ENCODE peak calls at places on chromosomes 11 and 22, in seven cellular contexts. One of them, this sample, is unnamed.

GRCh38 chr11:76621866-76622265 is 48.7 kb downstream of the LRRC32 start:
- DNase-seq in AG20443: no peak
- DNase-seq in ecto neural progenitor cell: no peak
- DNase-seq in SK-MEL-5: no peak
- DNase-seq in H7: no peak
- DNase-seq in IMR-90: peak; percentile 33
- DNase-seq in stimulated activated CD8-positive, alpha-beta memory T cell treated with anti-CD3 and anti-CD28 coated beads, Interleukin-7, amount 100 ng/mL, for 24 hours: no peak
- DNase-seq in this sample: no peak

GRCh38 chr11:16460508-16460907 is 104.2 kb upstream of the SOX6 start:
- DNase-seq in IMR-90: no peak
- DNase-seq in stimulated activated CD8-positive, alpha-beta memory T cell treated with anti-CD3 and anti-CD28 coated beads, Interleukin-7, amount 100 ng/mL, for 24 hours: no peak
- DNase-seq in SK-MEL-5: no peak
- DNase-seq in H7: no peak
- DNase-seq in AG20443: no peak
- DNase-seq in ecto neural progenitor cell: no peak
- DNase-seq in this sample: no peak

GRCh38 chr22:19178065-19178658 is 374 bp downstream of the SLC25A1 start:
- DNase-seq in IMR-90: peak; percentile 11
- DNase-seq in AG20443: peak; percentile 60
- DNase-seq in H7: peak; percentile 91
- DNase-seq in SK-MEL-5: peak; percentile 34
- DNase-seq in stimulated activated CD8-positive, alpha-beta memory T cell treated with anti-CD3 and anti-CD28 coated beads, Interleukin-7, amount 100 ng/mL, for 24 hours: no peak
- DNase-seq in ecto neural progenitor cell: peak; percentile 76
- DNase-seq in this sample: peak; percentile 70

GRCh38 chr11:68598816-68599653 is 85.3 kb upstream of the GAL start:
- DNase-seq in stimulated activated CD8-positive, alpha-beta memory T cell treated with anti-CD3 and anti-CD28 coated beads, Interleukin-7, amount 100 ng/mL, for 24 hours: no peak
- DNase-seq in ecto neural progenitor cell: no peak
- DNase-seq in IMR-90: peak; percentile 34
- DNase-seq in AG20443: peak; percentile 61
- DNase-seq in SK-MEL-5: no peak
- DNase-seq in H7: no peak
- DNase-seq in this sample: no peak

GRCh38 chr11:75344761-75345454 is 6.6 kb downstream of the ARRB1 start:
- DNase-seq in H7: peak; percentile 26
- DNase-seq in IMR-90: peak; percentile 74
- DNase-seq in ecto neural progenitor cell: no peak
- DNase-seq in stimulated activated CD8-positive, alpha-beta memory T cell treated with anti-CD3 and anti-CD28 coated beads, Interleukin-7, amount 100 ng/mL, for 24 hours: no peak
- DNase-seq in SK-MEL-5: no peak
- DNase-seq in AG20443: no peak
- DNase-seq in this sample: no peak

GRCh38 chr11:31809857-31810778 is 1.0 kb downstream of the PAX6 start:
- DNase-seq in IMR-90: peak; percentile 28
- DNase-seq in stimulated activated CD8-positive, alpha-beta memory T cell treated with anti-CD3 and anti-CD28 coated beads, Interleukin-7, amount 100 ng/mL, for 24 hours: no peak
- DNase-seq in AG20443: peak; percentile 76
- DNase-seq in SK-MEL-5: peak; percentile 7
- DNase-seq in ecto neural progenitor cell: peak; percentile 74
- DNase-seq in H7: peak; percentile 88
- DNase-seq in this sample: no peak

GRCh38 chr22:45224988-45225731 is 15.5 kb downstream of the KIAA0930 start:
- DNase-seq in SK-MEL-5: peak; percentile 96
- DNase-seq in AG20443: no peak
- DNase-seq in IMR-90: no peak
- DNase-seq in H7: peak; percentile 63
- DNase-seq in stimulated activated CD8-positive, alpha-beta memory T cell treated with anti-CD3 and anti-CD28 coated beads, Interleukin-7, amount 100 ng/mL, for 24 hours: no peak
- DNase-seq in ecto neural progenitor cell: peak; percentile 51
- DNase-seq in this sample: no peak

GRCh38 chr11:61384271-61385242 is 7.8 kb upstream of the TMEM216 start:
- DNase-seq in stimulated activated CD8-positive, alpha-beta memory T cell treated with anti-CD3 and anti-CD28 coated beads, Interleukin-7, amount 100 ng/mL, for 24 hours: no peak
- DNase-seq in H7: peak; percentile 69
- DNase-seq in AG20443: peak; percentile 24
- DNase-seq in ecto neural progenitor cell: no peak
- DNase-seq in SK-MEL-5: peak; percentile 67
- DNase-seq in IMR-90: peak; percentile 42
- DNase-seq in this sample: peak; percentile 46

GRCh38 chr22:27482414-27482813 is 319.1 kb downstream of the MN1 start:
- DNase-seq in AG20443: no peak
- DNase-seq in ecto neural progenitor cell: no peak
- DNase-seq in SK-MEL-5: no peak
- DNase-seq in H7: no peak
- DNase-seq in stimulated activated CD8-positive, alpha-beta memory T cell treated with anti-CD3 and anti-CD28 coated beads, Interleukin-7, amount 100 ng/mL, for 24 hours: no peak
- DNase-seq in IMR-90: no peak
- DNase-seq in this sample: no peak

This sample was measured in OCI-M1.